ENCODE peak calls at places on chromosomes 16 and 17, in seven cellular contexts. O is Peyer's patch; X is left ventricle myocardium inferior; M is tibial artery; A is aorta; N is SJSA1; T is naive thymus-derived CD4-positive, alpha-beta T cell. U is an unnamed sample. For H3K4me1, the result is how much of the 10 kb centered on the place peaks cover.

GRCh38 chr17:54979657-54980056 is 11.1 kb downstream of the STXBP4 start:
- DNase-seq in A (no peak), T (no peak), O (no peak), N (no peak), X (no peak), M (no peak), U (no peak)

GRCh38 chr16:46573008-46573833 is 48.0 kb downstream of the SHCBP1 start:
- DNase-seq in T (no peak), M (no peak), X (no peak), A (no peak), N (peak), O (no peak), U (no peak)

GRCh38 chr17:32341857-32342602 is at the start of gene C17orf75:
- DNase-seq in T (peak), X (peak), O (peak), A (peak), N (peak), M (peak), U (peak)

GRCh38 chr16:87305505-87306391 is 11.4 kb downstream of the C16orf95 start:
- DNase-seq in A (no peak), N (peak), O (no peak), T (no peak), M (no peak), X (no peak), U (no peak)

GRCh38 chr17:44795928-44796327 is 34.2 kb downstream of the GJC1 start:
- DNase-seq in O (no peak), M (no peak), X (no peak), A (no peak), T (no peak), N (no peak), U (no peak)

GRCh38 chr16:24440296-24440695 is 99.1 kb upstream of the RBBP6 start:
- DNase-seq in A (no peak), X (no peak), O (no peak), M (no peak), N (no peak), T (no peak), U (no peak)

GRCh38 chr16:50719401-50720337 is 22.2 kb upstream of the CYLD start:
- DNase-seq in A (no peak), N (no peak), X (no peak), T (no peak), M (no peak), O (no peak), U (peak)

GRCh38 chr16:50643192-50643591 is 37.9 kb downstream of the SNX20 start:
- DNase-seq in X (no peak), A (no peak), O (no peak), N (no peak), T (no peak), M (no peak), U (no peak)

GRCh38 chr16:85173981-85174751 is 61.9 kb upstream of the CIBAR2 start:
- DNase-seq in X (no peak), A (peak), T (no peak), M (no peak), O (no peak), N (peak), U (no peak)

GRCh38 chr17:7190276-7190917 is 11.2 kb upstream of the ASGR1 start:
- DNase-seq in T (no peak), N (no peak), A (no peak), M (no peak), O (no peak), X (no peak), U (no peak)

GRCh38 chr16:73053379-73054130 is 5.6 kb upstream of the ZFHX3 start:
- DNase-seq in X (no peak), T (no peak), M (peak), O (no peak), N (peak), A (no peak), U (no peak)

GRCh38 chr17:6779411-6779810 is 3.4 kb downstream of the FBXO39 start:
- DNase-seq in T (no peak), X (no peak), O (no peak), N (no peak), A (no peak), M (no peak), U (no peak)

GRCh38 chr17:16398270-16399267 is 16.8 kb upstream of the TRPV2 start:
- DNase-seq in N (no peak), M (no peak), A (no peak), T (no peak), X (no peak), O (peak), U (no peak)

GRCh38 chr16:88697831-88698693 is 8.1 kb downstream of the RNF166 start:
- DNase-seq in M (no peak), X (no peak), T (no peak), N (no peak), O (peak), A (no peak), U (no peak)

GRCh38 chr16:50497592-50497991 is 50.6 kb upstream of the NKD1 start:
- DNase-seq in X (no peak), O (no peak), A (peak), T (no peak), M (no peak), N (no peak), U (no peak)

GRCh38 chr17:38550661-38551060 is 55.1 kb downstream of the SRCIN1 start:
- DNase-seq in T (no peak), N (no peak), M (peak), A (peak), O (no peak), X (peak), U (no peak)

GRCh38 chr17:9332164-9332527 is 243.5 kb downstream of the STX8 start:
- DNase-seq in O (no peak), X (no peak), M (no peak), N (no peak), A (no peak), T (no peak), U (no peak)
- H3K27ac ChIP-seq in O (no peak), X (no peak), M (no peak), N (no peak), A (no peak), T (no peak), U (no peak)

GRCh38 chr17:39757176-39757662 is 19.5 kb downstream of the GRB7 start:
- DNase-seq in A (no peak), N (no peak), T (no peak), O (no peak), X (no peak), M (peak), U (no peak)

GRCh38 chr17:39755550-39756375 is 18.0 kb downstream of the GRB7 start:
- DNase-seq in X (no peak), T (peak), N (no peak), M (peak), O (peak), A (no peak), U (no peak)

GRCh38 chr17:39759204-39759603 is 21.5 kb downstream of the GRB7 start:
- DNase-seq in O (no peak), N (no peak), T (no peak), A (no peak), X (no peak), M (no peak), U (no peak)

GRCh38 chr17:39756376-39757079 is 18.8 kb downstream of the GRB7 start:
- DNase-seq in O (no peak), N (no peak), X (no peak), A (no peak), T (no peak), M (peak), U (no peak)

GRCh38 chr17:39757931-39758873 is 20.5 kb downstream of the GRB7 start:
- DNase-seq in M (no peak), T (peak), N (peak), X (no peak), O (peak), A (no peak), U (no peak)
- H3K4me1 ChIP-seq in M (under half), T (half or more), N (half or more), X (under half), O (under half), A (under half), U (under half)

DNA sequence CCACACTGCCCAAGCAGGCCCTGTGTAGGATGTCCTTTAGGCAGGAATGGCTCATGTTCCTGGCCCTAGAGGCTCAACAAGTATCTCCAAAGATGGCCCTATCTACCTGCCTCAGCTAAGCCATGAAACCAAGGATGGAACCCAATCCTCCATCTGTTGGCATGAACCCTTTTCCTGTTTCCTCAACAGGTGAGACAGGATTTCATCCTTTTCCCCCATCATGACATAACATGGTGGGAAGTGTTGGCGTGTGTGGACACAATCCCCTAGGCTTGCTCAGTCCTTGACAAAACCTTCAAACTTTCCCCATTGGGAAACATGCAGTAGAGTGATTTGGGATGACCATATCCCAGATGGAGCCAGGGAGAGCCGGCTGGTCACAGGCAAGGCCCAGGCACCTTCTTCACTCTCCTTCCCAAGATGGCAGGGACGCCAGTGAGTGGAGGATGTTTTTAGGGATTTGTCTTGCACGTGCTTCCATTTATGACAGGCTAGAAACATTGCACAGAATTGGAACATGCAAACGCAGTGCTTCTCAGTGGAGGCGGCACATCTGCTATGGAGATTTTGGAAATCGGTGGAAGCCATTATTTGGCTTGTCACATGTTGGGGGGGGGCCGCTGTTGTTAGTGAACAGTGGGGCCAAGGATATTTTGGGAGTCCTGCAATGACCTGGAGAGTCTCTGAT is 77.0 kb downstream of the MYH11 start:
- DNase-seq in X (no peak), A (no peak), O (no peak), M (no peak), N (no peak), T (no peak), U (no peak)
- H3K27ac ChIP-seq in X (no peak), A (peak), O (no peak), M (peak), N (no peak), T (no peak), U (no peak)

GRCh38 chr16:3023415-3023668 is 400 bp downstream of the HCFC1R1 start:
- DNase-seq in T (no peak), X (peak), M (no peak), A (peak), N (no peak), O (no peak), U (no peak)

GRCh38 chr16:3022697-3023414 is 886 bp downstream of the HCFC1R1 start:
- DNase-seq in A (peak), T (no peak), M (peak), N (peak), X (no peak), O (no peak), U (no peak)

GRCh38 chr16:3020604-3021448 is 658 bp downstream of the TNFRSF12A start:
- DNase-seq in A (peak), X (peak), M (peak), T (peak), N (peak), O (peak), U (peak)

GRCh38 chr16:3021449-3022207 is 1.5 kb downstream of the TNFRSF12A start:
- DNase-seq in T (peak), N (peak), A (peak), O (peak), X (peak), M (peak), U (no peak)

DNA sequence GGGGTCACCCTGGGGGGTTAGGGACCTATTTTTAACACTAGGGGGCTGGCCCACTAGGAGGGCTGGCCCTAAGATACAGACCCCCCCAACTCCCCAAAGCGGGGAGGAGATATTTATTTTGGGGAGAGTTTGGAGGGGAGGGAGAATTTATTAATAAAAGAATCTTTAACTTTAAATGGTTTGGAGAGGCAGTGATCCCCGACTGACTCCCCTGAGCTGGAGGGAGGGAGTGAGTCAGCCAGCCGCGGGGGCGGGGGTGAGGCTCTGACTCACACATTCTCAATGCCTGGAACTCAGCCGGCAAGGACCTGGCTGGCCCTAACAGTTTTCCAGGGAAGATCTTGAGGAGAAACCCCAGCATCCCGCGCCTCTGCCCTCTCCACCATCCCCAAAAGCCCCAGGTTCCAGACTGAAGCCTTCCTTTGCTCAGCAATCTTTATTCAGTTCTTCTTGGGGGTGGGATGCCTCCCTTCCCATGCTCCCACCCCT is 1.5 kb downstream of the HCFC1R1 start:
- DNase-seq in X (peak), T (peak), M (peak), N (peak), A (peak), O (peak), U (peak)
- H3K4me1 ChIP-seq in X (half or more), T (under half), M (under half), N (under half), A (under half), O (under half), U (under half)